ENCODE peak calls at places on chromosomes 13 and 19, in ten cellular contexts. B is fibroblast of lung; X is PC-3; K is ELF-1; D is HTR-8/SVneo; J is stimulated activated CD8-positive, alpha-beta memory T cell treated with anti-CD3 and anti-CD28 coated beads, Interleukin-15, amount 100 ng/mL, for 48 hours; P is uterus; E is esophagus muscularis mucosa; N is colonic mucosa; S is stimulated activated CD4-positive, alpha-beta T cell treated with anti-CD3 and anti-CD28 coated beads, Interleukin-2, amount 100 ng/mL, for 48 hours. W is an unnamed sample.

GRCh38 chr19:12665281-12665573 is 1.3 kb downstream of the MAN2B1 start:
- DNase-seq in N (peak), D (no peak), B (no peak), E (no peak), J (no peak), P (no peak), K (no peak), S (no peak), X (no peak), W (no peak)

GRCh38 chr13:27933580-27934328 is 14.0 kb downstream of the PDX1 start:
- DNase-seq in N (no peak), K (no peak), S (no peak), B (no peak), J (no peak), E (no peak), P (no peak), X (peak), D (no peak), W (no peak)

GRCh38 chr19:24059572-24060295 is 27.3 kb upstream of the ZNF254 start:
- DNase-seq in X (peak), E (no peak), S (no peak), B (no peak), D (no peak), J (no peak), P (no peak), N (no peak), K (no peak), W (no peak)

GRCh38 chr19:23314505-23315241 is 64.5 kb upstream of the ZNF724 start:
- DNase-seq in S (no peak), K (no peak), N (no peak), B (no peak), D (no peak), J (no peak), P (no peak), E (no peak), X (no peak), W (no peak)

GRCh38 chr13:109941951-109942350 is 155.6 kb upstream of the IRS2 start:
- DNase-seq in S (no peak), D (no peak), X (no peak), P (no peak), N (no peak), K (no peak), E (no peak), B (peak), J (no peak), W (no peak)

GRCh38 chr13:69769637-69770036 is 338.0 kb upstream of the ATXN8OS start:
- DNase-seq in N (no peak), K (peak), X (no peak), P (no peak), E (no peak), B (no peak), S (no peak), J (no peak), D (no peak), W (no peak)

GRCh38 chr19:46018729-46019251 is 4.1 kb downstream of the PGLYRP1 start:
- DNase-seq in E (no peak), B (no peak), K (no peak), P (no peak), J (no peak), S (no peak), N (no peak), X (no peak), D (no peak), W (no peak)

GRCh38 chr19:55678121-55678671 is 3.2 kb downstream of the EPN1 start:
- DNase-seq in K (no peak), N (no peak), P (no peak), B (no peak), E (no peak), S (no peak), X (no peak), D (no peak), J (no peak), W (no peak)

GRCh38 chr13:71148391-71148790 is 718.6 kb downstream of the DACH1 start:
- DNase-seq in J (no peak), K (no peak), P (no peak), B (no peak), S (no peak), E (no peak), X (no peak), D (no peak), N (no peak), W (no peak)

GRCh38 chr19:39546599-39546998 is 6.6 kb upstream of the EID2 start:
- DNase-seq in J (no peak), D (no peak), B (no peak), P (no peak), E (no peak), X (peak), N (no peak), S (no peak), K (peak), W (no peak)

W was measured in Caco-2.